ENCODE peak calls at places on chromosomes 13 and 19, in seven cellular contexts. One of them, this sample, is unnamed.

GRCh38 chr13:95323930-95324662 is 22.8 kb upstream of the ABCC4 start:
- DNase-seq in stimulated activated CD4-positive, alpha-beta T cell treated with anti-CD3 and anti-CD28 coated beads, Interleukin-12 subunit alpha, Interleukin-12 subunit beta, amount 100 ng/mL, for 4 hours: no peak
- DNase-seq in activated T-helper 1 cell treated with Interleukin-2 at 50 U/mL for 16 hours: no peak
- DNase-seq in HS-5: no peak
- DNase-seq in NCI-H2081: peak
- DNase-seq in HepG2: no peak
- DNase-seq in upper lobe of right lung: no peak
- DNase-seq in this sample: no peak

GRCh38 chr13:74274946-74275345 is 140.7 kb upstream of the KLF12 start:
- DNase-seq in HS-5: no peak
- DNase-seq in stimulated activated CD4-positive, alpha-beta T cell treated with anti-CD3 and anti-CD28 coated beads, Interleukin-12 subunit alpha, Interleukin-12 subunit beta, amount 100 ng/mL, for 4 hours: no peak
- DNase-seq in upper lobe of right lung: no peak
- DNase-seq in activated T-helper 1 cell treated with Interleukin-2 at 50 U/mL for 16 hours: no peak
- DNase-seq in HepG2: no peak
- DNase-seq in NCI-H2081: no peak
- DNase-seq in this sample: no peak

GRCh38 chr19:10516671-10517286 is 468 bp downstream of the S1PR5 start:
- DNase-seq in HS-5: no peak
- DNase-seq in upper lobe of right lung: no peak
- DNase-seq in NCI-H2081: no peak
- DNase-seq in activated T-helper 1 cell treated with Interleukin-2 at 50 U/mL for 16 hours: no peak
- DNase-seq in HepG2: no peak
- DNase-seq in stimulated activated CD4-positive, alpha-beta T cell treated with anti-CD3 and anti-CD28 coated beads, Interleukin-12 subunit alpha, Interleukin-12 subunit beta, amount 100 ng/mL, for 4 hours: no peak
- DNase-seq in this sample: no peak

GRCh38 chr13:109867766-109868165 is 81.4 kb upstream of the IRS2 start:
- DNase-seq in NCI-H2081: no peak
- DNase-seq in HepG2: no peak
- DNase-seq in activated T-helper 1 cell treated with Interleukin-2 at 50 U/mL for 16 hours: no peak
- DNase-seq in stimulated activated CD4-positive, alpha-beta T cell treated with anti-CD3 and anti-CD28 coated beads, Interleukin-12 subunit alpha, Interleukin-12 subunit beta, amount 100 ng/mL, for 4 hours: no peak
- DNase-seq in upper lobe of right lung: no peak
- DNase-seq in HS-5: no peak
- DNase-seq in this sample: no peak

GRCh38 chr19:3983936-3984583 is 1.2 kb downstream of the EEF2 start:
- DNase-seq in NCI-H2081: peak
- DNase-seq in stimulated activated CD4-positive, alpha-beta T cell treated with anti-CD3 and anti-CD28 coated beads, Interleukin-12 subunit alpha, Interleukin-12 subunit beta, amount 100 ng/mL, for 4 hours: peak
- DNase-seq in HS-5: no peak
- DNase-seq in upper lobe of right lung: peak
- DNase-seq in activated T-helper 1 cell treated with Interleukin-2 at 50 U/mL for 16 hours: no peak
- DNase-seq in HepG2: no peak
- DNase-seq in this sample: no peak

GRCh38 chr13:65943711-65944110 is 1286.4 kb downstream of the PCDH9 start:
- DNase-seq in HepG2: no peak
- DNase-seq in stimulated activated CD4-positive, alpha-beta T cell treated with anti-CD3 and anti-CD28 coated beads, Interleukin-12 subunit alpha, Interleukin-12 subunit beta, amount 100 ng/mL, for 4 hours: no peak
- DNase-seq in NCI-H2081: no peak
- DNase-seq in activated T-helper 1 cell treated with Interleukin-2 at 50 U/mL for 16 hours: no peak
- DNase-seq in HS-5: no peak
- DNase-seq in upper lobe of right lung: no peak
- DNase-seq in this sample: no peak

GRCh38 chr19:13398780-13399726 is 107.2 kb downstream of the CACNA1A start:
- DNase-seq in upper lobe of right lung: no peak
- DNase-seq in HS-5: peak
- DNase-seq in HepG2: no peak
- DNase-seq in NCI-H2081: peak
- DNase-seq in stimulated activated CD4-positive, alpha-beta T cell treated with anti-CD3 and anti-CD28 coated beads, Interleukin-12 subunit alpha, Interleukin-12 subunit beta, amount 100 ng/mL, for 4 hours: no peak
- DNase-seq in activated T-helper 1 cell treated with Interleukin-2 at 50 U/mL for 16 hours: no peak
- DNase-seq in this sample: no peak

GRCh38 chr19:21463449-21464105 is 41.8 kb upstream of the ZNF429 start:
- DNase-seq in NCI-H2081: no peak
- DNase-seq in upper lobe of right lung: no peak
- DNase-seq in activated T-helper 1 cell treated with Interleukin-2 at 50 U/mL for 16 hours: no peak
- DNase-seq in HS-5: no peak
- DNase-seq in stimulated activated CD4-positive, alpha-beta T cell treated with anti-CD3 and anti-CD28 coated beads, Interleukin-12 subunit alpha, Interleukin-12 subunit beta, amount 100 ng/mL, for 4 hours: no peak
- DNase-seq in HepG2: no peak
- DNase-seq in this sample: peak

GRCh38 chr13:108964601-108965000 is 335.2 kb downstream of the MYO16 start:
- DNase-seq in HepG2: no peak
- DNase-seq in upper lobe of right lung: no peak
- DNase-seq in activated T-helper 1 cell treated with Interleukin-2 at 50 U/mL for 16 hours: no peak
- DNase-seq in NCI-H2081: no peak
- DNase-seq in HS-5: no peak
- DNase-seq in stimulated activated CD4-positive, alpha-beta T cell treated with anti-CD3 and anti-CD28 coated beads, Interleukin-12 subunit alpha, Interleukin-12 subunit beta, amount 100 ng/mL, for 4 hours: no peak
- DNase-seq in this sample: no peak

GRCh38 chr13:99034333-99035085 is 56.6 kb upstream of the DOCK9 start:
- DNase-seq in HS-5: no peak
- DNase-seq in HepG2: no peak
- DNase-seq in activated T-helper 1 cell treated with Interleukin-2 at 50 U/mL for 16 hours: no peak
- DNase-seq in upper lobe of right lung: no peak
- DNase-seq in stimulated activated CD4-positive, alpha-beta T cell treated with anti-CD3 and anti-CD28 coated beads, Interleukin-12 subunit alpha, Interleukin-12 subunit beta, amount 100 ng/mL, for 4 hours: no peak
- DNase-seq in NCI-H2081: no peak
- DNase-seq in this sample: no peak

GRCh38 chr13:106038752-106039151 is 496.7 kb downstream of the EFNB2 start:
- DNase-seq in activated T-helper 1 cell treated with Interleukin-2 at 50 U/mL for 16 hours: no peak
- DNase-seq in NCI-H2081: no peak
- DNase-seq in stimulated activated CD4-positive, alpha-beta T cell treated with anti-CD3 and anti-CD28 coated beads, Interleukin-12 subunit alpha, Interleukin-12 subunit beta, amount 100 ng/mL, for 4 hours: no peak
- DNase-seq in HS-5: peak
- DNase-seq in HepG2: no peak
- DNase-seq in upper lobe of right lung: no peak
- DNase-seq in this sample: no peak

GRCh38 chr13:106104281-106104901 is 431.1 kb downstream of the EFNB2 start:
- DNase-seq in stimulated activated CD4-positive, alpha-beta T cell treated with anti-CD3 and anti-CD28 coated beads, Interleukin-12 subunit alpha, Interleukin-12 subunit beta, amount 100 ng/mL, for 4 hours: no peak
- DNase-seq in NCI-H2081: no peak
- DNase-seq in activated T-helper 1 cell treated with Interleukin-2 at 50 U/mL for 16 hours: no peak
- DNase-seq in HS-5: peak
- DNase-seq in HepG2: no peak
- DNase-seq in upper lobe of right lung: no peak
- DNase-seq in this sample: no peak

GRCh38 chr19:45478454-45479238 is 10.8 kb downstream of the FOSB start:
- DNase-seq in NCI-H2081: peak
- DNase-seq in upper lobe of right lung: peak
- DNase-seq in activated T-helper 1 cell treated with Interleukin-2 at 50 U/mL for 16 hours: peak
- DNase-seq in stimulated activated CD4-positive, alpha-beta T cell treated with anti-CD3 and anti-CD28 coated beads, Interleukin-12 subunit alpha, Interleukin-12 subunit beta, amount 100 ng/mL, for 4 hours: peak
- DNase-seq in HS-5: peak
- DNase-seq in HepG2: peak
- DNase-seq in this sample: peak

GRCh38 chr19:56837492-56837891 is 3.0 kb downstream of the PEG3 start:
- DNase-seq in HepG2: peak
- DNase-seq in NCI-H2081: no peak
- DNase-seq in stimulated activated CD4-positive, alpha-beta T cell treated with anti-CD3 and anti-CD28 coated beads, Interleukin-12 subunit alpha, Interleukin-12 subunit beta, amount 100 ng/mL, for 4 hours: no peak
- DNase-seq in upper lobe of right lung: peak
- DNase-seq in HS-5: peak
- DNase-seq in activated T-helper 1 cell treated with Interleukin-2 at 50 U/mL for 16 hours: no peak
- DNase-seq in this sample: peak

GRCh38 chr13:29402168-29402621 is 193.3 kb downstream of the SLC7A1 start:
- DNase-seq in activated T-helper 1 cell treated with Interleukin-2 at 50 U/mL for 16 hours: no peak
- DNase-seq in HepG2: no peak
- DNase-seq in upper lobe of right lung: no peak
- DNase-seq in stimulated activated CD4-positive, alpha-beta T cell treated with anti-CD3 and anti-CD28 coated beads, Interleukin-12 subunit alpha, Interleukin-12 subunit beta, amount 100 ng/mL, for 4 hours: no peak
- DNase-seq in HS-5: no peak
- DNase-seq in NCI-H2081: no peak
- DNase-seq in this sample: no peak

GRCh38 chr13:62643007-62643483 is 1227.4 kb upstream of the PCDH20 start:
- DNase-seq in upper lobe of right lung: no peak
- DNase-seq in HepG2: peak
- DNase-seq in stimulated activated CD4-positive, alpha-beta T cell treated with anti-CD3 and anti-CD28 coated beads, Interleukin-12 subunit alpha, Interleukin-12 subunit beta, amount 100 ng/mL, for 4 hours: no peak
- DNase-seq in activated T-helper 1 cell treated with Interleukin-2 at 50 U/mL for 16 hours: no peak
- DNase-seq in HS-5: no peak
- DNase-seq in NCI-H2081: no peak
- DNase-seq in this sample: no peak

GRCh38 chr19:1118999-1119398 is 15.2 kb downstream of the GPX4 start:
- DNase-seq in HS-5: no peak
- DNase-seq in stimulated activated CD4-positive, alpha-beta T cell treated with anti-CD3 and anti-CD28 coated beads, Interleukin-12 subunit alpha, Interleukin-12 subunit beta, amount 100 ng/mL, for 4 hours: no peak
- DNase-seq in NCI-H2081: no peak
- DNase-seq in upper lobe of right lung: no peak
- DNase-seq in activated T-helper 1 cell treated with Interleukin-2 at 50 U/mL for 16 hours: no peak
- DNase-seq in HepG2: no peak
- DNase-seq in this sample: no peak

GRCh38 chr19:34288381-34288780 is 34.0 kb downstream of the GARRE1 start:
- DNase-seq in upper lobe of right lung: no peak
- DNase-seq in HS-5: no peak
- DNase-seq in HepG2: no peak
- DNase-seq in stimulated activated CD4-positive, alpha-beta T cell treated with anti-CD3 and anti-CD28 coated beads, Interleukin-12 subunit alpha, Interleukin-12 subunit beta, amount 100 ng/mL, for 4 hours: no peak
- DNase-seq in NCI-H2081: no peak
- DNase-seq in activated T-helper 1 cell treated with Interleukin-2 at 50 U/mL for 16 hours: no peak
- DNase-seq in this sample: no peak

GRCh38 chr13:36453518-36453917 is 21.2 kb downstream of the CCNA1 start:
- DNase-seq in upper lobe of right lung: no peak
- DNase-seq in HS-5: no peak
- DNase-seq in HepG2: no peak
- DNase-seq in activated T-helper 1 cell treated with Interleukin-2 at 50 U/mL for 16 hours: no peak
- DNase-seq in stimulated activated CD4-positive, alpha-beta T cell treated with anti-CD3 and anti-CD28 coated beads, Interleukin-12 subunit alpha, Interleukin-12 subunit beta, amount 100 ng/mL, for 4 hours: no peak
- DNase-seq in NCI-H2081: no peak
- DNase-seq in this sample: no peak

GRCh38 chr19:41597600-41598041 is 21.7 kb downstream of the CEACAM21 start:
- DNase-seq in NCI-H2081: peak
- DNase-seq in HS-5: peak
- DNase-seq in upper lobe of right lung: no peak
- DNase-seq in activated T-helper 1 cell treated with Interleukin-2 at 50 U/mL for 16 hours: peak
- DNase-seq in HepG2: peak
- DNase-seq in stimulated activated CD4-positive, alpha-beta T cell treated with anti-CD3 and anti-CD28 coated beads, Interleukin-12 subunit alpha, Interleukin-12 subunit beta, amount 100 ng/mL, for 4 hours: peak
- DNase-seq in this sample: peak

GRCh38 chr13:43227721-43228120 is 204.3 kb downstream of the DNAJC15 start:
- DNase-seq in HS-5: no peak
- DNase-seq in NCI-H2081: no peak
- DNase-seq in HepG2: no peak
- DNase-seq in activated T-helper 1 cell treated with Interleukin-2 at 50 U/mL for 16 hours: no peak
- DNase-seq in stimulated activated CD4-positive, alpha-beta T cell treated with anti-CD3 and anti-CD28 coated beads, Interleukin-12 subunit alpha, Interleukin-12 subunit beta, amount 100 ng/mL, for 4 hours: no peak
- DNase-seq in upper lobe of right lung: no peak
- DNase-seq in this sample: no peak

GRCh38 chr13:89214115-89214514 is 1542.9 kb downstream of the SLITRK5 start:
- DNase-seq in NCI-H2081: peak
- DNase-seq in activated T-helper 1 cell treated with Interleukin-2 at 50 U/mL for 16 hours: no peak
- DNase-seq in HepG2: no peak
- DNase-seq in upper lobe of right lung: no peak
- DNase-seq in HS-5: no peak
- DNase-seq in stimulated activated CD4-positive, alpha-beta T cell treated with anti-CD3 and anti-CD28 coated beads, Interleukin-12 subunit alpha, Interleukin-12 subunit beta, amount 100 ng/mL, for 4 hours: no peak
- DNase-seq in this sample: no peak

GRCh38 chr19:43504426-43505185 is at the start of gene PHLDB3:
- DNase-seq in HS-5: no peak
- DNase-seq in activated T-helper 1 cell treated with Interleukin-2 at 50 U/mL for 16 hours: peak
- DNase-seq in upper lobe of right lung: peak
- DNase-seq in stimulated activated CD4-positive, alpha-beta T cell treated with anti-CD3 and anti-CD28 coated beads, Interleukin-12 subunit alpha, Interleukin-12 subunit beta, amount 100 ng/mL, for 4 hours: peak
- DNase-seq in HepG2: peak
- DNase-seq in NCI-H2081: peak
- DNase-seq in this sample: no peak

GRCh38 chr13:31774186-31774585 is 34.9 kb downstream of the RXFP2 start:
- DNase-seq in upper lobe of right lung: no peak
- DNase-seq in stimulated activated CD4-positive, alpha-beta T cell treated with anti-CD3 and anti-CD28 coated beads, Interleukin-12 subunit alpha, Interleukin-12 subunit beta, amount 100 ng/mL, for 4 hours: no peak
- DNase-seq in HS-5: no peak
- DNase-seq in activated T-helper 1 cell treated with Interleukin-2 at 50 U/mL for 16 hours: no peak
- DNase-seq in HepG2: no peak
- DNase-seq in NCI-H2081: no peak
- DNase-seq in this sample: no peak

GRCh38 chr13:24194447-24194846 is 33.9 kb downstream of the SPATA13 start:
- DNase-seq in HepG2: no peak
- DNase-seq in NCI-H2081: no peak
- DNase-seq in stimulated activated CD4-positive, alpha-beta T cell treated with anti-CD3 and anti-CD28 coated beads, Interleukin-12 subunit alpha, Interleukin-12 subunit beta, amount 100 ng/mL, for 4 hours: no peak
- DNase-seq in HS-5: no peak
- DNase-seq in activated T-helper 1 cell treated with Interleukin-2 at 50 U/mL for 16 hours: no peak
- DNase-seq in upper lobe of right lung: no peak
- DNase-seq in this sample: no peak

GRCh38 chr13:34156841-34157365 is 339.0 kb downstream of the RFC3 start:
- DNase-seq in HepG2: peak
- DNase-seq in upper lobe of right lung: peak
- DNase-seq in stimulated activated CD4-positive, alpha-beta T cell treated with anti-CD3 and anti-CD28 coated beads, Interleukin-12 subunit alpha, Interleukin-12 subunit beta, amount 100 ng/mL, for 4 hours: peak
- DNase-seq in HS-5: peak
- DNase-seq in NCI-H2081: peak
- DNase-seq in activated T-helper 1 cell treated with Interleukin-2 at 50 U/mL for 16 hours: no peak
- DNase-seq in this sample: no peak

GRCh38 chr13:74258951-74259350 is 124.7 kb upstream of the KLF12 start:
- DNase-seq in NCI-H2081: no peak
- DNase-seq in activated T-helper 1 cell treated with Interleukin-2 at 50 U/mL for 16 hours: no peak
- DNase-seq in upper lobe of right lung: no peak
- DNase-seq in stimulated activated CD4-positive, alpha-beta T cell treated with anti-CD3 and anti-CD28 coated beads, Interleukin-12 subunit alpha, Interleukin-12 subunit beta, amount 100 ng/mL, for 4 hours: no peak
- DNase-seq in HS-5: no peak
- DNase-seq in HepG2: no peak
- DNase-seq in this sample: no peak

GRCh38 chr19:7789447-7789846 is 26.4 kb downstream of the CLEC4M start:
- DNase-seq in NCI-H2081: no peak
- DNase-seq in HS-5: no peak
- DNase-seq in activated T-helper 1 cell treated with Interleukin-2 at 50 U/mL for 16 hours: peak
- DNase-seq in HepG2: no peak
- DNase-seq in stimulated activated CD4-positive, alpha-beta T cell treated with anti-CD3 and anti-CD28 coated beads, Interleukin-12 subunit alpha, Interleukin-12 subunit beta, amount 100 ng/mL, for 4 hours: peak
- DNase-seq in upper lobe of right lung: no peak
- DNase-seq in this sample: no peak

GRCh38 chr19:7787141-7787540 is 24.1 kb downstream of the CLEC4M start:
- DNase-seq in HS-5: no peak
- DNase-seq in upper lobe of right lung: no peak
- DNase-seq in HepG2: no peak
- DNase-seq in activated T-helper 1 cell treated with Interleukin-2 at 50 U/mL for 16 hours: no peak
- DNase-seq in NCI-H2081: no peak
- DNase-seq in stimulated activated CD4-positive, alpha-beta T cell treated with anti-CD3 and anti-CD28 coated beads, Interleukin-12 subunit alpha, Interleukin-12 subunit beta, amount 100 ng/mL, for 4 hours: no peak
- DNase-seq in this sample: no peak

GRCh38 chr13:77028202-77028601 is 1.2 kb upstream of the FBXL3 start:
- DNase-seq in activated T-helper 1 cell treated with Interleukin-2 at 50 U/mL for 16 hours: no peak
- DNase-seq in stimulated activated CD4-positive, alpha-beta T cell treated with anti-CD3 and anti-CD28 coated beads, Interleukin-12 subunit alpha, Interleukin-12 subunit beta, amount 100 ng/mL, for 4 hours: no peak
- DNase-seq in upper lobe of right lung: no peak
- DNase-seq in NCI-H2081: no peak
- DNase-seq in HS-5: no peak
- DNase-seq in HepG2: no peak
- DNase-seq in this sample: no peak

GRCh38 chr19:17555929-17556813 is 722 bp downstream of the COLGALT1 start:
- DNase-seq in HepG2: no peak
- DNase-seq in activated T-helper 1 cell treated with Interleukin-2 at 50 U/mL for 16 hours: no peak
- DNase-seq in stimulated activated CD4-positive, alpha-beta T cell treated with anti-CD3 and anti-CD28 coated beads, Interleukin-12 subunit alpha, Interleukin-12 subunit beta, amount 100 ng/mL, for 4 hours: peak
- DNase-seq in upper lobe of right lung: peak
- DNase-seq in HS-5: no peak
- DNase-seq in NCI-H2081: no peak
- DNase-seq in this sample: peak

GRCh38 chr19:5621945-5622464 is 571 bp downstream of the SAFB2 start:
- DNase-seq in HS-5: no peak
- DNase-seq in stimulated activated CD4-positive, alpha-beta T cell treated with anti-CD3 and anti-CD28 coated beads, Interleukin-12 subunit alpha, Interleukin-12 subunit beta, amount 100 ng/mL, for 4 hours: peak
- DNase-seq in HepG2: no peak
- DNase-seq in NCI-H2081: no peak
- DNase-seq in upper lobe of right lung: no peak
- DNase-seq in activated T-helper 1 cell treated with Interleukin-2 at 50 U/mL for 16 hours: no peak
- DNase-seq in this sample: peak

GRCh38 chr13:66344770-66345367 is 885.3 kb downstream of the PCDH9 start:
- DNase-seq in activated T-helper 1 cell treated with Interleukin-2 at 50 U/mL for 16 hours: no peak
- DNase-seq in HS-5: no peak
- DNase-seq in HepG2: no peak
- DNase-seq in upper lobe of right lung: no peak
- DNase-seq in NCI-H2081: no peak
- DNase-seq in stimulated activated CD4-positive, alpha-beta T cell treated with anti-CD3 and anti-CD28 coated beads, Interleukin-12 subunit alpha, Interleukin-12 subunit beta, amount 100 ng/mL, for 4 hours: no peak
- DNase-seq in this sample: no peak

GRCh38 chr13:66210677-66211076 is 1019.5 kb downstream of the PCDH9 start:
- DNase-seq in HS-5: peak
- DNase-seq in upper lobe of right lung: no peak
- DNase-seq in HepG2: no peak
- DNase-seq in activated T-helper 1 cell treated with Interleukin-2 at 50 U/mL for 16 hours: no peak
- DNase-seq in NCI-H2081: no peak
- DNase-seq in stimulated activated CD4-positive, alpha-beta T cell treated with anti-CD3 and anti-CD28 coated beads, Interleukin-12 subunit alpha, Interleukin-12 subunit beta, amount 100 ng/mL, for 4 hours: no peak
- DNase-seq in this sample: no peak

GRCh38 chr13:108361769-108362168 is 92.3 kb downstream of the TNFSF13B start:
- DNase-seq in NCI-H2081: no peak
- DNase-seq in upper lobe of right lung: no peak
- DNase-seq in activated T-helper 1 cell treated with Interleukin-2 at 50 U/mL for 16 hours: no peak
- DNase-seq in HS-5: no peak
- DNase-seq in HepG2: no peak
- DNase-seq in stimulated activated CD4-positive, alpha-beta T cell treated with anti-CD3 and anti-CD28 coated beads, Interleukin-12 subunit alpha, Interleukin-12 subunit beta, amount 100 ng/mL, for 4 hours: no peak
- DNase-seq in this sample: no peak

GRCh38 chr19:36891768-36892357 is 24.2 kb downstream of the ZNF829 start:
- DNase-seq in NCI-H2081: no peak
- DNase-seq in upper lobe of right lung: no peak
- DNase-seq in activated T-helper 1 cell treated with Interleukin-2 at 50 U/mL for 16 hours: no peak
- DNase-seq in stimulated activated CD4-positive, alpha-beta T cell treated with anti-CD3 and anti-CD28 coated beads, Interleukin-12 subunit alpha, Interleukin-12 subunit beta, amount 100 ng/mL, for 4 hours: no peak
- DNase-seq in HS-5: no peak
- DNase-seq in HepG2: no peak
- DNase-seq in this sample: no peak

GRCh38 chr13:113001251-113002140 is 32.5 kb downstream of the MCF2L start:
- DNase-seq in stimulated activated CD4-positive, alpha-beta T cell treated with anti-CD3 and anti-CD28 coated beads, Interleukin-12 subunit alpha, Interleukin-12 subunit beta, amount 100 ng/mL, for 4 hours: no peak
- DNase-seq in HS-5: no peak
- DNase-seq in upper lobe of right lung: peak
- DNase-seq in NCI-H2081: peak
- DNase-seq in HepG2: peak
- DNase-seq in activated T-helper 1 cell treated with Interleukin-2 at 50 U/mL for 16 hours: no peak
- DNase-seq in this sample: no peak

This sample was measured in cardiac septum.